ENCODE peak calls at places on chromosomes 16 and 17, in four cellular contexts. J, S, X and F are unnamed samples.

GRCh38 chr17:17870292-17870691 is 33.5 kb upstream of the SREBF1 start:
- DNase-seq in X (no peak), J (no peak), S (no peak), F (peak)

GRCh38 chr17:45284176-45285140 is 22.6 kb upstream of the SPATA32 start:
- DNase-seq in X (no peak), J (no peak), S (peak), F (peak)

GRCh38 chr17:78273813-78274212 is 42.4 kb downstream of the TMEM235 start:
- DNase-seq in S (no peak), J (no peak), X (no peak), F (no peak)

GRCh38 chr17:67085406-67085805 is 41.1 kb downstream of the CACNG1 start:
- DNase-seq in S (no peak), X (no peak), J (no peak), F (no peak)

GRCh38 chr17:29283496-29283895 is 10.5 kb downstream of the NUFIP2 start:
- DNase-seq in S (no peak), J (no peak), X (no peak), F (peak)

GRCh38 chr17:65433592-65433991 is 127.9 kb downstream of the AXIN2 start:
- DNase-seq in S (no peak), J (no peak), X (no peak), F (no peak)

GRCh38 chr16:3028716-3029319 is 5.0 kb downstream of the THOC6 start:
- DNase-seq in J (no peak), S (no peak), X (no peak), F (no peak)

GRCh38 chr17:78873519-78874340 is 29.3 kb downstream of the CEP295NL start:
- DNase-seq in X (no peak), S (no peak), J (peak), F (no peak)

GRCh38 chr16:86997058-86997457 is 320.1 kb downstream of the C16orf95 start:
- DNase-seq in S (no peak), X (no peak), J (no peak), F (no peak)

GRCh38 chr16:53884748-53885147 is 180.8 kb downstream of the FTO start:
- DNase-seq in S (no peak), J (peak), X (no peak), F (no peak)

GRCh38 chr17:8499614-8500013 is 63.9 kb downstream of the NDEL1 start:
- DNase-seq in X (no peak), J (no peak), S (no peak), F (no peak)

GRCh38 chr17:76598004-76598439 is 12.4 kb upstream of the ST6GALNAC2 start:
- DNase-seq in X (no peak), S (no peak), J (no peak), F (no peak)

GRCh38 chr17:45302649-45303173 is 14.1 kb downstream of the MAP3K14 start:
- DNase-seq in J (peak), X (no peak), S (no peak), F (no peak)

GRCh38 chr17:37743875-37744632 is 805 bp downstream of the HNF1B start:
- DNase-seq in J (no peak), S (peak), X (no peak), F (peak)

GRCh38 chr17:74011963-74012362 is 191.5 kb upstream of the RPL38 start:
- DNase-seq in S (no peak), J (no peak), X (no peak), F (no peak)

GRCh38 chr17:57871863-57872262 is 22.0 kb upstream of the MRPS23 start:
- DNase-seq in S (no peak), X (no peak), J (no peak), F (no peak)

GRCh38 chr16:62298567-62298966 is 262.3 kb upstream of the CDH8 start:
- DNase-seq in X (no peak), J (no peak), S (peak), F (no peak)

GRCh38 chr17:49146620-49147306 is 14.2 kb downstream of the B4GALNT2 start:
- DNase-seq in S (no peak), J (peak), X (no peak), F (peak)

GRCh38 chr16:86994651-86995171 is 322.5 kb downstream of the C16orf95 start:
- DNase-seq in S (no peak), X (no peak), J (peak), F (no peak)

GRCh38 chr16:3017262-3017805 is 649 bp downstream of the CLDN6 start:
- DNase-seq in X (no peak), J (no peak), S (no peak), F (peak)

GRCh38 chr17:68807998-68808772 is 147.0 kb downstream of the ABCA8 start:
- DNase-seq in X (no peak), S (no peak), J (peak), F (no peak)

GRCh38 chr16:66928702-66929388 is 3.5 kb upstream of the RRAD start:
- DNase-seq in J (peak), X (peak), S (peak), F (peak)

GRCh38 chr17:74527081-74527480 is 4.2 kb downstream of the CD300LB start:
- DNase-seq in S (peak), J (no peak), X (no peak), F (no peak)

GRCh38 chr16:81511371-81511770 is 66.8 kb downstream of the CMIP start:
- DNase-seq in J (peak), S (no peak), X (no peak), F (peak)

GRCh38 chr17:19958023-19958422 is 19.6 kb downstream of the AKAP10 start:
- DNase-seq in S (peak), X (no peak), J (peak), F (peak)

GRCh38 chr17:43524945-43525575 is 21.1 kb downstream of the ETV4 start:
- DNase-seq in J (peak), S (no peak), X (no peak), F (no peak)

GRCh38 chr17:17072546-17072945 is 30.3 kb downstream of the MPRIP start:
- DNase-seq in S (no peak), X (no peak), J (no peak), F (no peak)

GRCh38 chr16:70691223-70692129 is 5.6 kb upstream of the MTSS2 start:
- DNase-seq in S (no peak), J (peak), X (no peak), F (peak)
- H4K8ac ChIP-seq in S (no peak), J (peak), X (peak), F (no peak)

GRCh38 chr16:78763821-78764440 is 664.5 kb downstream of the WWOX start:
- DNase-seq in X (no peak), S (no peak), J (no peak), F (no peak)
- H4K5ac ChIP-seq in X (no peak), S (no peak), J (no peak), F (no peak)

GRCh38 chr17:39939588-39940419 is 12.3 kb downstream of the LRRC3C start:
- DNase-seq in S (no peak), X (no peak), J (peak), F (no peak)
- H4K8ac ChIP-seq in S (no peak), X (no peak), J (no peak), F (no peak)

GRCh38 chr17:55122114-55122513 is 142.6 kb upstream of the HLF start:
- DNase-seq in J (no peak), S (no peak), X (no peak), F (no peak)
- H4K5ac ChIP-seq in J (no peak), S (no peak), X (no peak), F (no peak)

GRCh38 chr16:29995911-29996772 is at the start of gene INO80E:
- DNase-seq in J (peak), X (peak), S (peak), F (peak)
- H4K8ac ChIP-seq in J (peak), X (peak), S (no peak), F (no peak)

DNA sequence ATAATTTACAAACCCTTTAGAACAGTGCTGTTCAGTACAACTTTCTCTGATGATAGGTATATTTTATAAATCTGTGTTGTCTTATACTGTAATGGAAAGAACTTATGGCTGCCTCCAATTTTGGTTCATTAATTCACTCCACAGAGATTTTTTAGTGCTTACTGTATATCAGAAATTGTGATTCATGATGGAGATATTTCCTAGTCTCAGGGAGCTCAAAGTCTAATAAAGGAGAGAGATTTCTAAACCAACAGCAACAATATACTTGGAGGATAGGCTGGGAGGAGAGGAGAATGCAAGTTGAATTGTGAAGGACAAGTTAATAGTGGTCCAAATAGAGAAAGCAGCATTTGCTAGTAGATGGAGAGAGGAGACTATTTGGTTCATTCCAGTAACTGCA is 63.5 kb downstream of the TANC2 start:
- DNase-seq in S (no peak), J (peak), X (no peak), F (no peak)
- H4K5ac ChIP-seq in S (no peak), J (peak), X (no peak), F (no peak)